ENCODE peak calls at places on chromosomes 5 and 9, in ten cellular contexts. One of them, this sample, is unnamed.

GRCh38 chr5:178595145-178595544 is 5.0 kb upstream of the COL23A1 start:
- DNase-seq in H9: no peak
- DNase-seq in heart right ventricle: no peak
- DNase-seq in small intestine: no peak
- DNase-seq in kidney: no peak
- DNase-seq in mesendoderm: peak
- DNase-seq in HepG2: no peak
- DNase-seq in psoas muscle: no peak
- DNase-seq in ovary: no peak
- DNase-seq in hepatocyte: no peak
- DNase-seq in this sample: no peak

GRCh38 chr9:87195306-87195705 is 248.0 kb upstream of the GAS1 start:
- DNase-seq in kidney: no peak
- DNase-seq in heart right ventricle: no peak
- DNase-seq in hepatocyte: no peak
- DNase-seq in ovary: no peak
- DNase-seq in H9: no peak
- DNase-seq in small intestine: no peak
- DNase-seq in HepG2: no peak
- DNase-seq in mesendoderm: no peak
- DNase-seq in psoas muscle: no peak
- DNase-seq in this sample: no peak

GRCh38 chr9:78439192-78439865 is 142.4 kb downstream of the PSAT1 start:
- DNase-seq in ovary: peak
- DNase-seq in heart right ventricle: peak
- DNase-seq in kidney: peak
- DNase-seq in H9: peak
- DNase-seq in mesendoderm: peak
- DNase-seq in psoas muscle: peak
- DNase-seq in HepG2: peak
- DNase-seq in hepatocyte: peak
- DNase-seq in small intestine: peak
- DNase-seq in this sample: peak

GRCh38 chr5:72067682-72068470 is 39.4 kb upstream of the MAP1B start:
- DNase-seq in H9: no peak
- DNase-seq in hepatocyte: peak
- DNase-seq in small intestine: no peak
- DNase-seq in heart right ventricle: no peak
- DNase-seq in mesendoderm: peak
- DNase-seq in psoas muscle: no peak
- DNase-seq in kidney: no peak
- DNase-seq in ovary: no peak
- DNase-seq in HepG2: no peak
- DNase-seq in this sample: no peak

GRCh38 chr9:133687856-133688761 is 50.0 kb downstream of the SARDH start:
- DNase-seq in ovary: no peak
- DNase-seq in hepatocyte: no peak
- DNase-seq in psoas muscle: peak
- DNase-seq in HepG2: no peak
- DNase-seq in H9: no peak
- DNase-seq in heart right ventricle: no peak
- DNase-seq in small intestine: no peak
- DNase-seq in kidney: peak
- DNase-seq in mesendoderm: no peak
- DNase-seq in this sample: peak

GRCh38 chr5:51386916-51387853 is 3.9 kb downstream of the ISL1 start:
- DNase-seq in hepatocyte: peak
- DNase-seq in HepG2: no peak
- DNase-seq in kidney: no peak
- DNase-seq in heart right ventricle: no peak
- DNase-seq in psoas muscle: no peak
- DNase-seq in H9: peak
- DNase-seq in mesendoderm: peak
- DNase-seq in ovary: no peak
- DNase-seq in small intestine: no peak
- DNase-seq in this sample: no peak

GRCh38 chr9:101119206-101119819 is 90.8 kb downstream of the PLPPR1 start:
- DNase-seq in hepatocyte: peak
- DNase-seq in small intestine: peak
- DNase-seq in psoas muscle: peak
- DNase-seq in mesendoderm: peak
- DNase-seq in ovary: no peak
- DNase-seq in kidney: no peak
- DNase-seq in heart right ventricle: peak
- DNase-seq in H9: peak
- DNase-seq in HepG2: peak
- DNase-seq in this sample: peak

GRCh38 chr9:16344343-16344742 is 526.1 kb downstream of the BNC2 start:
- DNase-seq in heart right ventricle: no peak
- DNase-seq in hepatocyte: peak
- DNase-seq in kidney: no peak
- DNase-seq in H9: no peak
- DNase-seq in ovary: peak
- DNase-seq in psoas muscle: no peak
- DNase-seq in HepG2: no peak
- DNase-seq in mesendoderm: peak
- DNase-seq in small intestine: no peak
- DNase-seq in this sample: no peak

GRCh38 chr5:85500869-85501268 is 1116.2 kb upstream of the EDIL3 start:
- DNase-seq in psoas muscle: no peak
- DNase-seq in mesendoderm: peak
- DNase-seq in ovary: no peak
- DNase-seq in small intestine: no peak
- DNase-seq in kidney: no peak
- DNase-seq in H9: no peak
- DNase-seq in hepatocyte: no peak
- DNase-seq in HepG2: no peak
- DNase-seq in heart right ventricle: no peak
- DNase-seq in this sample: no peak

GRCh38 chr5:38104497-38105230 is 153.7 kb upstream of the EGFLAM start:
- DNase-seq in HepG2: peak
- DNase-seq in mesendoderm: peak
- DNase-seq in hepatocyte: no peak
- DNase-seq in H9: peak
- DNase-seq in small intestine: no peak
- DNase-seq in psoas muscle: no peak
- DNase-seq in heart right ventricle: no peak
- DNase-seq in kidney: no peak
- DNase-seq in ovary: no peak
- DNase-seq in this sample: no peak

DNA sequence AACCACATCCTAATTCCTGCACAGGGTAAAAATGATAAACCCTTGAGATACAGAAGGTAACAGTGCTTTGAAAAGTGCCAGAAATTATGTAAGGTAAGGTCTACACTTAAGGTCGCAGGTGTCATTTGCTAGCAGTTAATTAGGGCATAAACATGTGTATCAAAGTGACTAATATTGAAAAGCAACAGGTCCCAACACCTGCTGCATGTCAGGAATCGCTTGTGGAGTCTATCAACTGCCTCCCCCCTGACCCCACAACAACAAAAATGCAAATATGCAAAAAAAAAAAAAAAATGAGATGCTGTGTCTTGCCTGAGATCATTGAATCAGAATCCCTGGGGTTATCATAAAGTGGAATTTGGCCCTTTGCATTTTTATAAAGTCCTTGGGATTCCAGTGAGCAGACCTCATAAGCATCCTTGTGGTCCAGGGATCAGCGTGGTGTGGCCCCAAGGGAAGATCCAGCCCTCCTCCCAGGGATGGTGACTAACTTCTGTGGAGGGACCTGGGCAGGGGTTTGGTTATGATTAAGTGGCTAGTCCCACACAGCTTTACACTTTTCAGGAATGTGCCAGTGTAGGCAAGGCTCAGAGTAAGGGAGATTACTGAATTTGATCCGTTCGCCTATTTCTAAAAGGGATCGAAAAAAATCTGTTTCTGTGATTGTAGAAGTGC is 92.5 kb upstream of the TNFSF8 start:
- DNase-seq in HepG2: no peak
- DNase-seq in ovary: no peak
- DNase-seq in heart right ventricle: no peak
- DNase-seq in kidney: no peak
- DNase-seq in psoas muscle: no peak
- DNase-seq in hepatocyte: no peak
- DNase-seq in small intestine: no peak
- DNase-seq in mesendoderm: no peak
- DNase-seq in H9: no peak
- DNase-seq in this sample: no peak
- H3K27ac ChIP-seq in HepG2: no peak
- H3K27ac ChIP-seq in ovary: no peak
- H3K27ac ChIP-seq in heart right ventricle: no peak
- H3K27ac ChIP-seq in kidney: no peak
- H3K27ac ChIP-seq in psoas muscle: no peak
- H3K27ac ChIP-seq in hepatocyte: no peak
- H3K27ac ChIP-seq in small intestine: no peak
- H3K27ac ChIP-seq in mesendoderm: no peak
- H3K27ac ChIP-seq in H9: no peak
- H3K27ac ChIP-seq in this sample: no peak

GRCh38 chr5:126450895-126451294 is 27.7 kb downstream of the GRAMD2B start:
- DNase-seq in hepatocyte: no peak
- DNase-seq in H9: no peak
- DNase-seq in heart right ventricle: no peak
- DNase-seq in small intestine: no peak
- DNase-seq in HepG2: no peak
- DNase-seq in psoas muscle: no peak
- DNase-seq in mesendoderm: no peak
- DNase-seq in kidney: no peak
- DNase-seq in ovary: no peak
- DNase-seq in this sample: no peak
- H3K27ac ChIP-seq in hepatocyte: no peak
- H3K27ac ChIP-seq in H9: no peak
- H3K27ac ChIP-seq in heart right ventricle: no peak
- H3K27ac ChIP-seq in small intestine: no peak
- H3K27ac ChIP-seq in HepG2: no peak
- H3K27ac ChIP-seq in psoas muscle: no peak
- H3K27ac ChIP-seq in mesendoderm: no peak
- H3K27ac ChIP-seq in kidney: no peak
- H3K27ac ChIP-seq in ovary: no peak
- H3K27ac ChIP-seq in this sample: no peak

GRCh38 chr5:108983456-108984092 is 235.9 kb downstream of the FER start:
- DNase-seq in small intestine: no peak
- DNase-seq in heart right ventricle: no peak
- DNase-seq in HepG2: no peak
- DNase-seq in mesendoderm: no peak
- DNase-seq in psoas muscle: no peak
- DNase-seq in H9: no peak
- DNase-seq in ovary: no peak
- DNase-seq in hepatocyte: no peak
- DNase-seq in kidney: no peak
- DNase-seq in this sample: no peak
- H3K27ac ChIP-seq in small intestine: no peak
- H3K27ac ChIP-seq in heart right ventricle: no peak
- H3K27ac ChIP-seq in HepG2: no peak
- H3K27ac ChIP-seq in mesendoderm: no peak
- H3K27ac ChIP-seq in psoas muscle: no peak
- H3K27ac ChIP-seq in H9: no peak
- H3K27ac ChIP-seq in ovary: no peak
- H3K27ac ChIP-seq in hepatocyte: no peak
- H3K27ac ChIP-seq in kidney: no peak
- H3K27ac ChIP-seq in this sample: no peak

DNA sequence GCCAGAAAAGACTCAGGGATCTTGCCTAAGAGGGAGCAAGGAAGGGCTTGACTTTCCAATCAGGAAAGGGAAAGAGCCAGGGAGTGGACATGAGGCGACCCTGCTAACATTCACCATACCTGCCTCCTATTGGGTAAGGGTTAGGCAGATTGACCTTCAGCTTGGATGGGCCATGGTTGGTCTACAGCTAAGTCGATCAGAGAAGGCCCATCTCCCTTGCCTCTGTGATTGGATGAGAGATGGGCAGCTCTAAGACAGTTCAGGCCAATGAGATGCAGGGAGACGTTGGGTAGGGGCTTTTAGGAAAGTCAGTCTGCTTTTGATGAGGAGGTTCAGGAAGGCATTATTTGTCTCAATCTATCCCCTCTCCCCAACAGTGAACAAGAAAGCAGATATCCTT is 135.0 kb upstream of the STC2 start:
- DNase-seq in psoas muscle: no peak
- DNase-seq in ovary: no peak
- DNase-seq in H9: no peak
- DNase-seq in heart right ventricle: no peak
- DNase-seq in kidney: no peak
- DNase-seq in mesendoderm: no peak
- DNase-seq in small intestine: no peak
- DNase-seq in hepatocyte: no peak
- DNase-seq in HepG2: no peak
- DNase-seq in this sample: no peak
- H3K27ac ChIP-seq in psoas muscle: no peak
- H3K27ac ChIP-seq in ovary: no peak
- H3K27ac ChIP-seq in H9: no peak
- H3K27ac ChIP-seq in heart right ventricle: no peak
- H3K27ac ChIP-seq in kidney: no peak
- H3K27ac ChIP-seq in mesendoderm: no peak
- H3K27ac ChIP-seq in small intestine: no peak
- H3K27ac ChIP-seq in hepatocyte: no peak
- H3K27ac ChIP-seq in HepG2: no peak
- H3K27ac ChIP-seq in this sample: no peak

This sample was measured in left lung.